ENCODE peak calls at places on chromosomes 6 and 20, in four cellular contexts. F, M, T and D are unnamed samples. For H3K27me3 and H3K4me1, the result is how much of the 10 kb centered on the place peaks cover.

GRCh38 chr6:45353654-45354053 is 24.1 kb downstream of the SUPT3H start:
- DNase-seq in F (no peak), M (no peak), T (no peak), D (no peak)

GRCh38 chr6:70219943-70220613 is 82.8 kb downstream of the COL9A1 start:
- DNase-seq in F (no peak), M (no peak), T (no peak), D (no peak)

GRCh38 chr6:123074616-123075015 is 78.6 kb downstream of the CLVS2 start:
- DNase-seq in F (no peak), M (no peak), T (no peak), D (no peak)

GRCh38 chr6:36118550-36119107 is 11.7 kb upstream of the MAPK13 start:
- DNase-seq in F (no peak), M (no peak), T (no peak), D (no peak)

GRCh38 chr6:157764346-157765068 is 58.5 kb upstream of the SNX9 start:
- DNase-seq in F (no peak), M (peak), T (peak), D (peak)

GRCh38 chr6:170107606-170108222 is 183.2 kb downstream of the DLL1 start:
- DNase-seq in F (no peak), M (no peak), T (no peak), D (peak)

GRCh38 chr6:147221739-147222138 is 17.5 kb downstream of the STXBP5 start:
- DNase-seq in F (no peak), M (no peak), T (no peak), D (no peak)

GRCh38 chr6:169427856-169428255 is 174.2 kb upstream of the THBS2 start:
- DNase-seq in F (no peak), M (no peak), T (no peak), D (no peak)

GRCh38 chr6:11812439-11812838 is 33.8 kb upstream of the ADTRP start:
- DNase-seq in F (no peak), M (no peak), T (no peak), D (no peak)

GRCh38 chr6:165925474-165926156 is 242.0 kb downstream of the TBXT start:
- DNase-seq in F (no peak), M (no peak), T (no peak), D (no peak)

GRCh38 chr6:69647726-69648125 is 149.1 kb downstream of the LMBRD1 start:
- DNase-seq in F (no peak), M (no peak), T (no peak), D (no peak)

GRCh38 chr20:34375977-34376430 is 12.9 kb downstream of the ITCH start:
- DNase-seq in F (no peak), M (no peak), T (no peak), D (peak)

GRCh38 chr6:22827760-22828159 is 258.4 kb downstream of the HDGFL1 start:
- DNase-seq in F (no peak), M (no peak), T (no peak), D (no peak)

GRCh38 chr6:117818449-117818848 is 88.6 kb upstream of the SLC35F1 start:
- DNase-seq in F (no peak), M (no peak), T (no peak), D (no peak)

GRCh38 chr6:84623956-84624680 is 140.3 kb downstream of the TBX18 start:
- DNase-seq in F (no peak), M (peak), T (peak), D (no peak)

GRCh38 chr20:64038579-64039292 is 2.8 kb downstream of the C20orf204 start:
- DNase-seq in F (no peak), M (peak), T (peak), D (peak)

DNA sequence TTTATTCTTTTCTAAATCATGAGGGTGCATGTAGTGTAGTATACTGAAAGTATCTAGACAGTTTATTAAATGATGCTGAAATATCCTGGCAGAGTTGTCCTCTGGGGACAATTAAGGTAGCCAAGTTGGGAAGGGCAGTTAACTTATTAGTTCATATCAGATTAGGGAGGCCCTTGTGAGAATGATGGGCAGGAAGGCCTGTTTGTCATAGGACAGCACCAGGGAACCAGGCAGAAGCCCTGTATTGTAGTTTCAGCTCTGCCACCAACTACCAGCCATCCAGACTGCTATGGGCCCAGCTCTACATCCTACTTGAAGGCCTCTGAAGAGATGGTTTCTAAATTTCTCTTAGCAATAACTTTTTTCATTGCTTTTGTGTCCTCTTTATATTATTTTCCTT is 4.0 kb downstream of the MYLIP start:
- DNase-seq in F (no peak), M (no peak), T (no peak), D (no peak)
- H3K4me3 ChIP-seq in F (no peak), M (peak), T (peak), D (peak)

GRCh38 chr6:143283887-143284640 is 166.4 kb downstream of the ADAT2 start:
- DNase-seq in F (no peak), M (no peak), T (no peak), D (no peak)

GRCh38 chr6:143290206-143290605 is 160.3 kb downstream of the ADAT2 start:
- DNase-seq in F (no peak), M (no peak), T (peak), D (no peak)

GRCh38 chr6:143293526-143293925 is 157.0 kb downstream of the ADAT2 start:
- DNase-seq in F (no peak), M (no peak), T (no peak), D (no peak)

GRCh38 chr6:143286280-143286795 is 164.2 kb downstream of the ADAT2 start:
- DNase-seq in F (no peak), M (no peak), T (no peak), D (no peak)

GRCh38 chr6:143288923-143289322 is 161.6 kb downstream of the ADAT2 start:
- DNase-seq in F (peak), M (no peak), T (no peak), D (peak)
- H3K27me3 ChIP-seq in F (under half), M (under half), T (under half), D (under half)

DNA sequence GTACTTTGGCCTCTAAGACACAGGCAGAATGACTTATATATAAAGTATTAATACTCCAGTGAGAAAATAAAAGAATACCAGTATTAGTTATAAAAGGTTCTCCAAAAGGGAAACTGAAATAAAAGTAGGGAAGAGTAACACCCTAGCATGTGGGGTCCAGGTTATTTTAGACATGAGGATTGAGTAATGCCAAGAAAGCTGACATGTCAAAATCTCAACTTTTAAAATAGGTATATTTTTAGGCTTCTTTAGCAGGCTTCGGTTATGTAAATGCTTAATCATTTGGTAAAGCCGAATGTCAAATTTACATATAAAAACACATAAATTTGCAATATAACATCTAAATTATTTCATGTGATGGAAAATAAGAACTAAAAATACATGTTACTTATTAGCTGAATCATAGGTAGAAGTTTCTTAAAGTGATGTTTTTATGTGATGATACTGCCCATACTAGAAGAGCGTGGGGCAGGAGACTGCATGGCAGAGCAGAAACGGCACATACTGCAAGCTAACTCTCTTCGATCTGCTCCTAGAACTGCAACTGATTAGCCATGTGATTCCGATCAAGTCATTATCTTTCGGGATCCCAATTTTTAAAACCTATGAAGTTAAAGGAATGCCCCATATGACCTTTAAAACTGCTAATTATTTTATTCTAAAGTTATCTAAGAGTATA is 129.4 kb upstream of the DST start:
- DNase-seq in F (no peak), M (no peak), T (no peak), D (no peak)
- H3K4me1 ChIP-seq in F (under half), M (under half), T (under half), D (under half)

GRCh38 chr6:42440027-42440426 is 11.7 kb downstream of the TRERF1 start:
- DNase-seq in F (no peak), M (no peak), T (peak), D (no peak)

GRCh38 chr6:42441059-42441471 is 10.7 kb downstream of the TRERF1 start:
- DNase-seq in F (no peak), M (no peak), T (no peak), D (peak)

GRCh38 chr6:42443312-42444075 is 8.2 kb downstream of the TRERF1 start:
- DNase-seq in F (no peak), M (no peak), T (no peak), D (no peak)

GRCh38 chr6:42446370-42446769 is 5.4 kb downstream of the TRERF1 start:
- DNase-seq in F (no peak), M (no peak), T (no peak), D (no peak)

GRCh38 chr6:42441661-42442081 is 10.1 kb downstream of the TRERF1 start:
- DNase-seq in F (peak), M (no peak), T (peak), D (peak)
- H3K4me3 ChIP-seq in F (no peak), M (no peak), T (no peak), D (no peak)

GRCh38 chr20:3237958-3238615 is 903 bp downstream of the SLC4A11 start:
- DNase-seq in F (no peak), M (no peak), T (no peak), D (no peak)

GRCh38 chr20:3238616-3239025 is 369 bp downstream of the SLC4A11 start:
- DNase-seq in F (no peak), M (no peak), T (no peak), D (peak)

GRCh38 chr20:3239026-3239866 is at the start of gene SLC4A11:
- DNase-seq in F (peak), M (peak), T (peak), D (peak)

GRCh38 chr20:3235661-3236324 is 3.2 kb downstream of the SLC4A11 start:
- DNase-seq in F (no peak), M (no peak), T (no peak), D (no peak)

DNA sequence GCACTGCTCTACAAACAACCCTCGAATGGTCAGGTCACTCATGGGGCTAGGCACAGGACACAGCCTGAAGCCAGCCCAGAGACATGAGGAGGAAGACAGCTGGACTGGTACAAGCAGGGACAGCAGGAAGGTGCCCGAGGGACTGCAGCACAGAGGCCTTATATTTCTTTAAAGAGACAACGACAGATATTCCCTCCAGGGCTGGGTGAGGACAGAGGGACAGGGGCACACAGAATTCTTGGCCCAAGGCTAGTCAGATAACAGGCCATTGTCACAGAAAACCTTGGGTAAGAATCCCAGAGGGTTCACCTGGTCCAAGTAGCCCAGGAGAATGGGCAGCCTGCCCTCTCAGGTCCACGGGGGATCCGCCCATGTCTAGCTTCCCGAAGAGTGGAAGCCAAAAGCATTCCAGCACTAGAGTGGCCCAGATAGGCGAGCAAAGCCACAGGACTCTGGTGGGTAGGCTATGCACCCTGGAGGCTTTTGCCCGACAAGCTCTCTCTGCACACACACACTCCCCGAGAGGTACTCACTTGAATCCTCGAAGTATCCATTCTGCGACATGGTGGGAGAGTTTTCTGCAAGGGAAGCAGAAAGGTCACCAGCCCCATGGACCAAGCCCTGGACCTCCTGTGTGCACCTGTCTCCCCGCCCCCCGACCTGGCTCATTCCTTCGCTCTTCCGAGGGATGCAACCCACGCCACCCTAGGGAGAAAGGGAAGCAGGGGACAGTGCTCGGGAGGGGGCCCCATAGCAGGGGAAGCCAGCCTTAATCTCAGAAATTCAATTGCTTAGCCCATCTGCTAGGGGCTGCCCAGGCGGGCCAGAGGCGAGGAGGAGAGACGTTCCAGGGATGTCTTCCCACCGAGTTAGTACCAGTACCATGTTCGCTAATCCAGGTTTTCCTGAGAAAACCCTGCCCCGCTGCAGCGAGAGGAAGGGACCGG is 1.7 kb downstream of the SLC4A11 start:
- DNase-seq in F (no peak), M (no peak), T (no peak), D (no peak)
- H3K27me3 ChIP-seq in F (half or more), M (under half), T (half or more), D (under half)

DNA sequence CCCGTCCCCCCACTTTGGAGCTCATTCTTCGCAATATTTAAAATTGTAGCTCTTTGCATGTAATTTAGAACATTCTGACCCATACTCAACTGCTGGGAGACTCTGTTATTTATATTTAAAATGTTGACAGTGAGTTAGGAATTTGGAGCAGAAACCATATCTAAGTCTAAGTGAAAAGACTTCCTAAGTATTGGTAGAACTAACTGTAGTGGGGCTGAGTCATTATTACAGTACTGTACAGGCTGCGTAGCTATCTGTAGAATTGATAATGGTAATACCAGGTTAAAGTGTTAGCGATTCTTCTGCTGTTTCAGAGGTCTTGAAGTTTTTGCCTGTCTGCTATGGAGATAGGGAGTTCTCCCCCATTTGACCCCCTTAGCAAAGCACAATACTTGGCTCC is 3.6 kb downstream of the TOP1 start:
- DNase-seq in F (no peak), M (no peak), T (no peak), D (no peak)
- H3K4me1 ChIP-seq in F (under half), M (under half), T (under half), D (under half)

GRCh38 chr20:32190608-32191415 is 16.7 kb downstream of the PLAGL2 start:
- DNase-seq in F (no peak), M (no peak), T (no peak), D (no peak)
- H3K4me3 ChIP-seq in F (peak), M (peak), T (peak), D (no peak)

GRCh38 chr20:37602634-37603033 is 75.0 kb upstream of the BLCAP start:
- DNase-seq in F (no peak), M (no peak), T (no peak), D (no peak)
- H3K27me3 ChIP-seq in F (under half), M (under half), T (under half), D (under half)